ENCODE peak calls at places on chromosome 17, in ten cellular contexts. H, Y, C, U, W, P, E, L, M and R are unnamed samples.

GRCh38 chr17:78387982-78388941 is 9.8 kb downstream of the PGS1 start:
- DNase-seq in L (no peak), U (no peak), C (no peak), P (no peak), E (peak), W (peak), H (no peak), M (no peak), Y (no peak), R (no peak)

GRCh38 chr17:38663125-38663751 is 11.5 kb downstream of the EPOP start:
- DNase-seq in U (no peak), H (no peak), P (peak), L (peak), C (peak), Y (peak), M (peak), E (no peak), W (peak), R (peak)

GRCh38 chr17:80224098-80224497 is 3.9 kb downstream of the SLC26A11 start:
- DNase-seq in E (no peak), Y (no peak), U (no peak), M (no peak), W (no peak), L (no peak), C (peak), H (no peak), P (no peak), R (no peak)

GRCh38 chr17:69434164-69434579 is 19.7 kb downstream of the MAP2K6 start:
- DNase-seq in U (peak), P (peak), C (no peak), M (no peak), H (no peak), E (no peak), Y (peak), L (no peak), W (no peak), R (peak)

GRCh38 chr17:74514632-74515035 is 16.6 kb downstream of the CD300LB start:
- DNase-seq in U (no peak), M (no peak), P (no peak), H (no peak), C (no peak), E (no peak), Y (no peak), W (no peak), L (no peak), R (no peak)

GRCh38 chr17:19791918-19792317 is 43.8 kb upstream of the ALDH3A1 start:
- DNase-seq in W (no peak), E (no peak), L (no peak), M (no peak), U (no peak), H (no peak), P (no peak), Y (no peak), C (no peak), R (no peak)

GRCh38 chr17:66670211-66670610 is 164.7 kb upstream of the CACNG5 start:
- DNase-seq in W (no peak), M (no peak), E (no peak), P (no peak), Y (no peak), U (no peak), L (no peak), C (no peak), H (no peak), R (no peak)

GRCh38 chr17:30196504-30196903 is 39.0 kb downstream of the SLC6A4 start:
- DNase-seq in L (no peak), M (no peak), C (no peak), U (no peak), Y (no peak), W (no peak), P (no peak), H (no peak), E (no peak), R (no peak)

GRCh38 chr17:17080181-17080631 is 37.9 kb downstream of the MPRIP start:
- DNase-seq in Y (no peak), U (no peak), H (no peak), L (no peak), M (no peak), P (no peak), W (peak), E (no peak), C (no peak), R (no peak)

GRCh38 chr17:39927928-39928867 is 666 bp downstream of the LRRC3C start:
- DNase-seq in H (no peak), C (peak), W (peak), L (peak), Y (peak), M (no peak), P (no peak), E (peak), U (peak), R (no peak)

GRCh38 chr17:29120439-29120838 is 59.8 kb downstream of the MYO18A start:
- DNase-seq in Y (no peak), P (no peak), U (no peak), H (no peak), C (no peak), E (no peak), L (no peak), W (no peak), M (no peak), R (no peak)

GRCh38 chr17:34556384-34556783 is 23.0 kb upstream of the TMEM132E start:
- DNase-seq in P (peak), L (no peak), W (no peak), U (no peak), H (no peak), E (no peak), M (no peak), Y (no peak), C (no peak), R (no peak)

GRCh38 chr17:42118545-42118944 is 2.6 kb downstream of the KAT2A start:
- DNase-seq in L (no peak), E (no peak), U (no peak), W (no peak), H (no peak), M (no peak), Y (no peak), C (no peak), P (no peak), R (no peak)

GRCh38 chr17:41492771-41493170 is 3.1 kb upstream of the KRT36 start:
- DNase-seq in W (no peak), L (peak), P (no peak), M (no peak), U (no peak), Y (no peak), H (no peak), E (no peak), C (no peak), R (no peak)

GRCh38 chr17:67679225-67679624 is 38.5 kb upstream of the NOL11 start:
- DNase-seq in P (no peak), W (no peak), M (no peak), C (no peak), H (no peak), E (no peak), U (no peak), Y (no peak), L (no peak), R (no peak)

GRCh38 chr17:46264456-46265198 is 30.3 kb upstream of the LRRC37A start:
- DNase-seq in C (peak), L (peak), W (no peak), Y (no peak), M (peak), E (no peak), P (peak), H (peak), U (no peak), R (peak)

GRCh38 chr17:28225271-28225670 is 93.7 kb upstream of the TMEM97 start:
- DNase-seq in H (no peak), C (no peak), M (no peak), L (no peak), Y (no peak), W (no peak), E (no peak), U (no peak), P (no peak), R (no peak)

GRCh38 chr17:41383690-41384089 is 1.6 kb upstream of the KRT34 start:
- DNase-seq in M (no peak), W (no peak), C (no peak), Y (no peak), L (no peak), U (no peak), H (no peak), P (no peak), E (no peak), R (no peak)

GRCh38 chr17:73743802-73744201 is 99.6 kb upstream of the SDK2 start:
- DNase-seq in L (no peak), U (no peak), C (no peak), H (no peak), Y (no peak), W (no peak), P (no peak), E (no peak), M (no peak), R (no peak)

GRCh38 chr17:74780443-74781238 is 4.5 kb upstream of the NAT9 start:
- DNase-seq in L (no peak), W (no peak), U (no peak), M (no peak), E (no peak), Y (no peak), C (no peak), P (peak), H (no peak), R (no peak)

GRCh38 chr17:42484304-42484703 is 25.6 kb downstream of the ATP6V0A1 start:
- DNase-seq in M (no peak), L (no peak), E (no peak), U (no peak), W (no peak), C (no peak), H (no peak), P (no peak), Y (peak), R (no peak)

GRCh38 chr17:681738-682137 is 32.9 kb downstream of the VPS53 start:
- DNase-seq in L (peak), P (no peak), U (no peak), C (no peak), W (no peak), Y (no peak), M (no peak), H (peak), E (no peak), R (no peak)

GRCh38 chr17:63675607-63676539 is 24.1 kb downstream of the LIMD2 start:
- DNase-seq in E (peak), W (peak), P (peak), Y (peak), U (peak), H (no peak), L (peak), C (peak), M (peak), R (peak)

GRCh38 chr17:61338000-61338864 is 61.4 kb upstream of the TBX2 start:
- DNase-seq in P (peak), L (peak), E (no peak), U (no peak), W (no peak), Y (no peak), C (no peak), M (peak), H (peak), R (no peak)

GRCh38 chr17:9668532-9668931 is 23.2 kb downstream of the USP43 start:
- DNase-seq in W (no peak), U (no peak), M (no peak), C (no peak), E (no peak), P (peak), Y (no peak), H (no peak), L (peak), R (peak)

GRCh38 chr17:68860941-68861340 is 94.3 kb downstream of the ABCA8 start:
- DNase-seq in P (no peak), C (no peak), W (no peak), L (no peak), H (no peak), Y (no peak), U (no peak), E (no peak), M (no peak), R (no peak)

GRCh38 chr17:73550561-73550960 is 93.7 kb downstream of the SDK2 start:
- DNase-seq in W (peak), H (no peak), Y (no peak), M (no peak), L (no peak), U (no peak), C (no peak), E (no peak), P (no peak), R (no peak)

GRCh38 chr17:42422958-42423712 is at the start of gene CAVIN1:
- DNase-seq in W (peak), H (peak), M (peak), U (peak), Y (peak), P (no peak), E (peak), L (peak), C (peak), R (no peak)

GRCh38 chr17:75352079-75352569 is 53.4 kb downstream of the GRB2 start:
- DNase-seq in L (no peak), U (no peak), H (no peak), P (no peak), Y (peak), M (no peak), E (peak), W (peak), C (no peak), R (peak)

GRCh38 chr17:32586666-32587065 is 99.9 kb downstream of the CDK5R1 start:
- DNase-seq in U (no peak), Y (no peak), H (peak), L (peak), W (no peak), E (no peak), P (peak), C (no peak), M (peak), R (no peak)

GRCh38 chr17:32590974-32591373 is 104.2 kb downstream of the CDK5R1 start:
- DNase-seq in E (no peak), U (no peak), Y (no peak), P (no peak), C (no peak), L (no peak), W (no peak), M (no peak), H (no peak), R (no peak)

GRCh38 chr17:32588135-32588534 is 101.3 kb downstream of the CDK5R1 start:
- DNase-seq in M (no peak), Y (no peak), P (no peak), E (no peak), L (no peak), U (no peak), H (no peak), C (no peak), W (no peak), R (no peak)

GRCh38 chr17:32591428-32591827 is 104.6 kb downstream of the CDK5R1 start:
- DNase-seq in E (no peak), M (no peak), W (no peak), H (no peak), Y (no peak), P (no peak), L (no peak), U (no peak), C (no peak), R (no peak)

GRCh38 chr17:32588982-32589381 is 102.2 kb downstream of the CDK5R1 start:
- DNase-seq in L (no peak), P (peak), Y (no peak), E (no peak), H (no peak), U (no peak), C (no peak), M (no peak), W (no peak), R (no peak)
- TF ChIP-seq CTCF in L (peak), P (peak), Y (peak), E (no peak), H (no peak), U (no peak), C (no peak), M (peak), W (no peak), R (peak)

DNA sequence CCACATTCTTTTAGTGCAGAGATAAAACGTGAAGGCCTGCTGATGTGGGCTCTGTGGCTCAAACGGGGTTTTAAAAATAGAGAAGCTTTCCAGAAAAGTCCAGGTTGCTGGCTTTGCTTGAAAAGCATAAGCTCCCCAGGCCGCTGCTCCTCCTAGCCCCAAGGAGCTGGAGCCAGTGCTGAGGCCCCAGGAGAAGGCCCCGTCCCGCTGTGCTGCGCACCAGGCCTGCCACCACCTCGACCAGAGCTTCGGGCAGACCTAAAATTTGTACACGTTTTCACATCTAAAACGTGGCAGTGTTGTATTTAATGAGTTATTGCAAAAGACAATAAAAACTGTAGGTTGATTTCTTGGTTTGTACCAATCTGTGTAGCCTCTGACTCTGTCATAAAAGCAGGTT is 42.0 kb downstream of the SEC14L1 start:
- DNase-seq in W (no peak), E (no peak), M (no peak), U (no peak), L (no peak), P (no peak), Y (no peak), H (no peak), C (no peak), R (no peak)
- H3K4me3 ChIP-seq in W (no peak), E (no peak), M (no peak), U (no peak), L (no peak), P (no peak), Y (no peak), H (no peak), C (no peak), R (no peak)

DNA sequence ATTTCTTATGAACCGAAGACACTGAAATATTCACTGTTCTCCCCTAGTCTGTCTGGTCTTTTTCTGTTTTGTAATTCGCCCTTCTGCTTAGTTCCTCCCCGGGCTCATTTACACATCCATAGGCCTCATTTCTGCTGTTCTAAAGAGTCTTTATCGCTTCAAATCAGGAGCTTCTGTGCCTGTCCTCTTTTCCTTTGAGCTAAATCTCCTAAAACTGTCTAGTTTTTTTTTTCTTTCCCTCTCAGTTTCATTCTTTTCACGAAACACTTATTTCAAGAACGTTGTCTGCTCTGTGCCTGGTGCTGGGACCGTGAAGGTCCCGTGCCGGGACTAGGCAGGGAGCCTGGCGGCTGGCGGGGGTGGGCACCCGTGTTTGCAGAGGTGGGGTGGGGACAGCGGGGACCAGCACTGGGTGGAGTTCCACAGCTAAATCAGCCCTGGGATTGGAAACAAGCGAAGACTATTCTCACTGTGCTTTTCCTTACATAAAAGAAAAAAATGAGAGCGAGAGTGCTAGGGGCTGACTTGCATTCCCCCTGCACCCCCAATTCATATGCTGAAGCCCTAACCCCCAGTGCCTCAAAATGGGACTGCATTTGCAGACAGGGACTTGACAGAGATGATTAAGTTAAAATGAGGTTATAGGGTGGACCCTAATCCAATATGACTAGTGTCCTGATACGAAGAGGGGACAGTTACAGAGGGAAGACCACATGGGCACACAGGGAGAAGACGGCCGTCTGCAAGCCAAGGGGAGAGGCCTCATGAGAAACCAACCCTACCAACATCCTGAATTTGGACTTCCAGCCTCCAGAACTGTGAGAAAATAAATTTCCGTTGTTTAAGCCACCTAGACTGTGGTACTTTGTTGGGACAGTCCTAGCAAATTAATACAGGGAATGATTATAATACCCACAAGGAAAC is 1.4 kb upstream of the TMEM220 start:
- DNase-seq in M (no peak), E (no peak), P (no peak), W (no peak), Y (no peak), H (no peak), C (peak), U (no peak), L (no peak), R (no peak)
- TF ChIP-seq CTCF in M (no peak), E (no peak), P (no peak), W (no peak), Y (no peak), H (no peak), C (no peak), U (no peak), L (no peak), R (no peak)

DNA sequence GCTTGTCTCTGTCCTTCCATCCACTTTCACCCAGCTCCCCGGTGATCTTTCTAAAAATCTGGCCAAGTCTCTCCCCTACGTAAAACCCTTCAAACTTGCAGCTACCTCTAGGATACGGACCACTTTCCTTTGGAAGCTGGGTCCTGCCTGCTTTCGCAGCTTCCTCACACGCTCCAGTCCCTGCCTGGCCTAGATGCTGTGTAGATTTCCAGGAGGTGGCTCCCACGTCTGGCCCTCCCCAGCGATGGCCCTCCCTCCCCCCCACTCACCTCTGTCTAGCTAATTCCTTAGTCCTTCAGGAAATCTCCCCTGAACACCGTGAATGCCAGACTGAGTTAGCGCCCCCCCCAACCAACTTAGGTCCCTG is 579 bp upstream of the LRRC59 start:
- DNase-seq in L (no peak), W (no peak), H (no peak), M (no peak), C (no peak), E (no peak), P (no peak), Y (no peak), U (no peak), R (no peak)
- H3K4me3 ChIP-seq in L (peak), W (peak), H (no peak), M (peak), C (no peak), E (no peak), P (peak), Y (no peak), U (no peak), R (no peak)

GRCh38 chr17:47847341-47848197 is 3.4 kb downstream of the SP6 start:
- DNase-seq in C (no peak), P (no peak), W (no peak), H (no peak), E (no peak), U (no peak), M (no peak), Y (no peak), L (no peak), R (no peak)

GRCh38 chr17:47844230-47844629 is 3.2 kb upstream of the SCRN2 start:
- DNase-seq in Y (no peak), C (no peak), P (no peak), H (no peak), M (no peak), U (no peak), E (no peak), W (no peak), L (peak), R (no peak)

GRCh38 chr17:47846741-47847340 is 4.1 kb downstream of the SP6 start:
- DNase-seq in M (no peak), H (no peak), E (no peak), U (no peak), W (no peak), C (no peak), L (no peak), Y (no peak), P (no peak), R (no peak)

GRCh38 chr17:47843391-47843730 is 2.3 kb upstream of the SCRN2 start:
- DNase-seq in P (no peak), W (no peak), U (no peak), H (no peak), E (no peak), Y (no peak), M (no peak), C (no peak), L (no peak), R (no peak)

DNA sequence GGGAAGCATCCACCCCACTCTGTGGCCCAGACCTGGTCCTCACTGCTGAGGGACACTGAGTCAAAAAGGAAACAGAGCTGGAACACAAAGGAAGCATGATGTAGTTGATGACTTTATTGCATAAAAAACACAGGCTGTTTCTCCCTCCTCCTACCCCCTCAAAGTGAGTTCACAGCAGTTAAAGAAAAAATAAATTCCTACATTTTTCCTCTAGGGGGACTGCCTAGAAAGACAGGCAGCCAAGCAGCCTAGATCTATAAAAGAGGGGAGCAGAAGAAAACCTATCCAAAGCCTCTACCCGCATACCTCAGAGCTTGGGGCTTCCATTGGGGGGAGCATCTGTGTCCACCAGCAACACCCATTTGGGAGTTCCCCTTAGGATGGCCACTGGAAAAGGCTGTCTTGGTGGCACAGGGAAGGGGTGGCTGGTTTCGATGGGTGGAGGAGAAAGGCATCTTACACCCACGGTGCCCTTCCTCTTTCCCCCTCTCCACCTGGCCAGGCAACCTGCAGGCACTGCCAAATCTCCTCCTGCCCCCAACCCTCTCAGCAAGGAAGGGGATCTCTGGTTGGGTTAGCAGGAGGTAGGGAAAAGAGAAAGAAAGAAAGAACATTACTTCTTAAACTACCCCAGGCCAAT is 3.9 kb upstream of the SCRN2 start:
- DNase-seq in C (peak), W (no peak), U (no peak), P (peak), L (no peak), M (no peak), E (no peak), H (no peak), Y (no peak), R (no peak)
- TF ChIP-seq CTCF in C (no peak), W (no peak), U (no peak), P (peak), L (peak), M (peak), E (no peak), H (peak), Y (peak), R (no peak)

GRCh38 chr17:8122923-8123694 is 797 bp downstream of the HES7 start:
- DNase-seq in L (no peak), M (no peak), U (no peak), C (peak), H (no peak), P (peak), Y (peak), W (no peak), E (no peak), R (no peak)
- H3K4me3 ChIP-seq in L (peak), M (peak), U (no peak), C (no peak), H (peak), P (peak), Y (no peak), W (peak), E (peak), R (peak)